ENCODE peak calls at places on chromosome 5, in eight cellular contexts. Z is adrenal gland; F is uterus; P is thoracic aorta; H is CD8-positive, alpha-beta T cell; C is dorsolateral prefrontal cortex; U is left lung; V is hepatocyte. M is an unnamed sample.
A peak's percentile ranks its signal among the peaks of the same experiment; 100 is the strongest.

GRCh38 chr5:76050131-76050530 is 33.1 kb upstream of the SV2C start:
- DNase-seq in V (no peak), U (no peak), H (no peak), F (no peak), P (no peak), Z (no peak), C (no peak), M (no peak)

GRCh38 chr5:36041537-36041845 is 25.2 kb downstream of the UGT3A2 start:
- DNase-seq in U (no peak), H (no peak), V (no peak), F (no peak), Z (no peak), C (no peak), P (no peak), M (no peak)

GRCh38 chr5:177372910-177373309 is 11.3 kb upstream of the SLC34A1 start:
- DNase-seq in V (no peak), H (no peak), C (no peak), F (no peak), U (no peak), P (no peak), Z (no peak), M (no peak)

GRCh38 chr5:142110046-142110531 is 1.5 kb downstream of the NDFIP1 start:
- DNase-seq in P (no peak), H (no peak), F (no peak), U (no peak), C (no peak), V (no peak), Z (no peak), M (peak; percentile 12)

GRCh38 chr5:141747152-141747640 is 65.2 kb upstream of the ARAP3 start:
- DNase-seq in V (peak; percentile 59), P (no peak), U (peak; percentile 52), C (peak; percentile 96), F (peak; percentile 82), Z (peak; percentile 64), H (no peak), M (peak; percentile 31)

GRCh38 chr5:168047043-168047668 is 244.3 kb upstream of the WWC1 start:
- DNase-seq in H (no peak), C (peak; percentile 42), Z (peak; percentile 17), U (no peak), V (peak; percentile 70), P (no peak), F (no peak), M (no peak)

GRCh38 chr5:18220631-18221030 is 586.4 kb downstream of the TAF11L14 start:
- DNase-seq in C (no peak), P (no peak), U (no peak), Z (no peak), V (no peak), F (no peak), H (no peak), M (no peak)

GRCh38 chr5:179268966-179269693 is 76.1 kb downstream of the ADAMTS2 start:
- DNase-seq in F (peak; percentile 29), U (peak; percentile 24), Z (no peak), H (no peak), V (no peak), P (no peak), C (peak; percentile 11), M (no peak)

GRCh38 chr5:173512637-173513435 is 103.6 kb downstream of the BOD1 start:
- DNase-seq in C (no peak), Z (no peak), F (no peak), V (no peak), P (no peak), U (no peak), H (no peak), M (no peak)

GRCh38 chr5:21184566-21184965 is 1196.6 kb upstream of the CDH18 start:
- DNase-seq in Z (no peak), F (no peak), C (no peak), V (no peak), U (no peak), P (no peak), H (no peak), M (no peak)

GRCh38 chr5:36641416-36641815 is 35.0 kb downstream of the SLC1A3 start:
- DNase-seq in F (no peak), H (no peak), V (no peak), U (no peak), P (no peak), C (no peak), Z (no peak), M (no peak)

GRCh38 chr5:180825768-180826525 is 23.3 kb upstream of the MGAT1 start:
- DNase-seq in Z (peak; percentile 74), U (peak; percentile 62), C (no peak), P (peak; percentile 54), F (no peak), V (peak; percentile 51), H (no peak), M (no peak)

DNA sequence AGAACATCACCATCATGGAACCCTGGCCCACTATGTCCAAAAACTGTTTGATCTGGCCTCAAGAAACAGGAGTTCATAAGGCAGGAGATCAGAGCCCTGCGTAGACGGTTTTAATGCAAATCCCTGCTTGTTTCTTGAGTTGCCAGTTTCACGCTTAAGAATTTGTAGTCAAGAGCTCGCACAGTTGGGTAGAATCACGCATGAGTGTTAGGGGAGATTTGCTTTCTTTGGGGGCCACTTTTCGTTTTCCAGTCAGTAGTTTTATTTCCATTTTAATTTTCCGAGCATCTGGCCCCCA is 6.7 kb upstream of the C5orf58 start:
- DNase-seq in H (no peak), V (no peak), F (no peak), Z (no peak), P (no peak), C (no peak), U (no peak), M (no peak)
- TF ChIP-seq CTCF in H (peak; percentile 12), V (no peak), F (no peak), Z (no peak), P (no peak), C (no peak), U (no peak), M (no peak)

GRCh38 chr5:72178910-72179815 is 71.9 kb downstream of the MAP1B start:
- DNase-seq in U (peak; percentile 51), C (peak; percentile 55), F (peak; percentile 78), V (no peak), H (no peak), P (peak; percentile 78), Z (peak; percentile 29), M (no peak)
- H3K27me3 ChIP-seq in U (no peaks in the 10 kb centered on the region), C (no peaks in the 10 kb centered on the region), F (no peaks in the 10 kb centered on the region), V (no peaks in the 10 kb centered on the region), H (no peaks in the 10 kb centered on the region), P (no peaks in the 10 kb centered on the region), Z (no peaks in the 10 kb centered on the region), M (peaks cover 3% of the 10 kb centered on the region)

GRCh38 chr5:160434022-160434531 is 12.4 kb downstream of the PTTG1 start:
- DNase-seq in U (no peak), C (peak; percentile 32), F (no peak), H (no peak), Z (no peak), V (peak; percentile 64), P (no peak), M (peak; percentile 86)
- H3K4me3 ChIP-seq in U (no peak overlapping the region), C (no peak overlapping the region), F (no peak overlapping the region), H (no peak overlapping the region), Z (no peak overlapping the region), V (no peak overlapping the region), P (no peak overlapping the region), M (no peak overlapping the region)

GRCh38 chr5:92994392-92994791 is 586.6 kb downstream of the NR2F1-AS1 start:
- DNase-seq in C (no peak), U (no peak), P (no peak), V (no peak), Z (no peak), H (no peak), F (no peak), M (no peak)
- TF ChIP-seq CTCF in C (no peak), U (no peak), P (no peak), V (no peak), Z (no peak), H (no peak), F (no peak), M (no peak)

DNA sequence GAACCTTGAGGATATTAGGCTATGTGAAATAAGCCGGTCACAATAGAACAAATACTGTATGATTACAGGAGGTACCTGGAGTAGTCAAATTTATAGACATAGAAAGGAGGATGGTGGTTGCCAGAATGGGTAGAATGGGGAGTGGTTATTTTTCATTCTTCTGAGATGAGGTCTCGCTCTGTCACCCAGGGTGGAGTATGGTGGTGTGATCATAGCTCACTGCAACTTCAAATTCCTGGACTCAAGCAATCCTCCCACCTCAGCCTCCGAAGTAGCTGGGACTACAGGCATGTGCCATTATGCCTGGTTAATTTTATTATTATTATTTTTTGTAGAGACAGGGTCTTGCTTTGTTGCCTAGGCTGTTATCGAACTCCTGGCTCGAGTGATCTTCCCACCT is 27.1 kb downstream of the SH3PXD2B start:
- DNase-seq in V (no peak), H (no peak), U (no peak), C (no peak), F (no peak), P (no peak), Z (no peak), M (no peak)
- H3K27me3 ChIP-seq in V (no peaks in the 10 kb centered on the region), H (no peaks in the 10 kb centered on the region), U (no peaks in the 10 kb centered on the region), C (no peaks in the 10 kb centered on the region), F (no peaks in the 10 kb centered on the region), P (no peaks in the 10 kb centered on the region), Z (no peaks in the 10 kb centered on the region), M (peaks cover 4% of the 10 kb centered on the region)

GRCh38 chr5:159088371-159088770 is 11.3 kb downstream of the EBF1 start:
- DNase-seq in U (no peak), P (no peak), C (no peak), F (no peak), V (no peak), H (no peak), Z (no peak), M (no peak)

GRCh38 chr5:159091051-159091450 is 8.7 kb downstream of the EBF1 start:
- DNase-seq in F (no peak), H (no peak), C (no peak), Z (no peak), V (no peak), P (no peak), U (no peak), M (no peak)

GRCh38 chr5:159092288-159092687 is 7.4 kb downstream of the EBF1 start:
- DNase-seq in F (no peak), Z (no peak), V (no peak), C (no peak), P (no peak), U (no peak), H (no peak), M (no peak)

GRCh38 chr5:159091596-159091995 is 8.1 kb downstream of the EBF1 start:
- DNase-seq in Z (no peak), H (no peak), V (no peak), P (no peak), C (no peak), U (no peak), F (no peak), M (no peak)

DNA sequence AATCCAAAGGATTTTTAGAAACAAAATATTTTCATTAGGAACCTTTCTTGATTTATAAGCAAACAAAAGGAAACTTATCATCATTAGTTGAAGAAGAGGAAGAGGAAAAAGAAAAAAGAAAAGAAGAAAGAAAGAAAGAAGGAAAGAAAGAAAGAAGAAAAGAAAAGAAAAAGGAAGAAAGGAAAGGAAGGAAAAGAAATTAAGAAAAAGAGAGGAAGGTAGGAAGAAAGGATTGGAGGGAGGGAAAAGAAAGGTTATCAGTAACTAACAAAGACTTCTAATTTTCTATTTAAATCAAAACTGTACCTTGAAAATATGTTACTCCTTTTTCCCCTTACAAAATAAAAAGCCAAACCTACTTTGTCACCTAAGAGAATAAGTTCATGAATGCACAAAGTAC is 10.0 kb downstream of the EBF1 start:
- DNase-seq in U (no peak), P (no peak), F (no peak), H (no peak), Z (no peak), C (no peak), V (no peak), M (no peak)
- H3K4me3 ChIP-seq in U (no peak overlapping the region), P (peak overlapping the region; percentile 33), F (no peak overlapping the region), H (no peak overlapping the region), Z (no peak overlapping the region), C (no peak overlapping the region), V (no peak overlapping the region), M (no peak overlapping the region)